ENCODE peak calls at places on chromosomes 12 and 14, in nine cellular contexts. A, P, O, T, H, S, Q, L and I are unnamed samples. For H3K9me2 and H4K20me1, the result is how much of the 10 kb centered on the place peaks cover.

GRCh38 chr12:132557969-132558856 is 52.2 kb downstream of the LRCOL1 start:
- DNase-seq in H (no peak), L (no peak), T (no peak), Q (no peak), P (no peak), A (no peak), O (no peak), S (no peak), I (no peak)

GRCh38 chr14:61326847-61327246 is 5.5 kb downstream of the PRKCH start:
- DNase-seq in A (no peak), H (peak), P (no peak), O (peak), L (no peak), T (peak), S (no peak), Q (peak), I (peak)

GRCh38 chr14:98290596-98290995 is 981.4 kb downstream of the BCL11B start:
- DNase-seq in P (no peak), T (no peak), O (peak), A (no peak), H (no peak), S (no peak), L (no peak), Q (peak), I (no peak)

GRCh38 chr12:130827432-130827831 is 11.6 kb downstream of the STX2 start:
- DNase-seq in H (no peak), Q (peak), P (peak), O (no peak), A (no peak), L (no peak), T (peak), S (no peak), I (no peak)

GRCh38 chr12:18368594-18368993 is 107.3 kb downstream of the PIK3C2G start:
- DNase-seq in L (no peak), P (no peak), A (no peak), H (peak), Q (no peak), S (no peak), T (no peak), O (no peak), I (no peak)

GRCh38 chr12:45183263-45183662 is 32.6 kb upstream of the ANO6 start:
- DNase-seq in S (no peak), P (peak), Q (peak), L (no peak), H (peak), A (peak), T (no peak), O (peak), I (no peak)

GRCh38 chr14:23183479-23183878 is at the start of gene SLC7A8:
- DNase-seq in S (peak), H (no peak), P (no peak), A (peak), T (peak), O (peak), Q (peak), L (no peak), I (peak)

GRCh38 chr12:80044694-80045046 is 54.7 kb upstream of the OTOGL start:
- DNase-seq in O (peak), T (no peak), S (peak), A (no peak), L (no peak), H (no peak), P (no peak), Q (peak), I (no peak)

GRCh38 chr14:59123975-59124374 is 64.5 kb upstream of the DAAM1 start:
- DNase-seq in H (peak), O (peak), L (peak), A (peak), S (no peak), T (peak), Q (peak), P (no peak), I (peak)

GRCh38 chr14:69298131-69299071 is 38.4 kb downstream of the GALNT16 start:
- DNase-seq in O (no peak), P (no peak), H (no peak), L (no peak), A (no peak), Q (no peak), T (no peak), S (no peak), I (no peak)

GRCh38 chr12:27779416-27779815 is 617 bp upstream of the KLHL42 start:
- DNase-seq in P (peak), L (peak), A (peak), T (peak), Q (peak), S (no peak), O (no peak), H (peak), I (peak)

GRCh38 chr14:34537677-34538009 is 1.9 kb downstream of the EAPP start:
- DNase-seq in A (no peak), O (no peak), T (no peak), H (no peak), S (no peak), Q (no peak), P (no peak), L (no peak), I (no peak)

GRCh38 chr12:3718100-3718499 is 34.8 kb downstream of the CRACR2A start:
- DNase-seq in H (no peak), S (no peak), L (no peak), P (no peak), T (no peak), A (no peak), O (no peak), Q (no peak), I (no peak)

GRCh38 chr12:3712209-3712992 is 40.5 kb downstream of the CRACR2A start:
- DNase-seq in Q (no peak), T (no peak), P (no peak), O (no peak), H (no peak), L (no peak), A (no peak), S (no peak), I (no peak)

GRCh38 chr12:3713483-3713882 is 39.4 kb downstream of the CRACR2A start:
- DNase-seq in L (no peak), T (no peak), S (no peak), Q (no peak), H (no peak), A (no peak), O (no peak), P (no peak), I (peak)

GRCh38 chr12:3717283-3717974 is 35.5 kb downstream of the CRACR2A start:
- DNase-seq in P (no peak), Q (no peak), L (no peak), O (no peak), H (no peak), A (no peak), T (peak), S (no peak), I (no peak)

GRCh38 chr12:3715999-3716398 is 36.9 kb downstream of the CRACR2A start:
- DNase-seq in O (no peak), T (no peak), P (no peak), A (no peak), Q (no peak), L (no peak), S (no peak), H (no peak), I (no peak)
- H3K9me2 ChIP-seq in O (under half), T (under half), P (under half), A (under half), Q (under half), L (under half), S (under half), H (under half), I (under half)

GRCh38 chr12:5518584-5519365 is 86.9 kb downstream of the NTF3 start:
- DNase-seq in A (no peak), L (no peak), H (no peak), P (no peak), S (no peak), Q (no peak), T (no peak), O (no peak), I (peak)

GRCh38 chr12:5514545-5514944 is 82.6 kb downstream of the NTF3 start:
- DNase-seq in Q (no peak), L (no peak), S (no peak), T (no peak), O (no peak), P (no peak), H (no peak), A (no peak), I (no peak)

GRCh38 chr12:5516371-5516770 is 84.5 kb downstream of the NTF3 start:
- DNase-seq in O (no peak), H (no peak), Q (no peak), P (no peak), T (no peak), A (no peak), S (no peak), L (no peak), I (no peak)

GRCh38 chr12:5515458-5515857 is 83.5 kb downstream of the NTF3 start:
- DNase-seq in T (no peak), S (no peak), P (no peak), L (no peak), H (no peak), A (no peak), O (no peak), Q (no peak), I (no peak)

GRCh38 chr12:5516781-5517180 is 84.9 kb downstream of the NTF3 start:
- DNase-seq in T (no peak), Q (no peak), O (no peak), A (no peak), S (no peak), P (no peak), L (no peak), H (no peak), I (peak)
- H3K27ac ChIP-seq in T (no peak), Q (no peak), O (no peak), A (no peak), S (no peak), P (no peak), L (no peak), H (no peak), I (no peak)

DNA sequence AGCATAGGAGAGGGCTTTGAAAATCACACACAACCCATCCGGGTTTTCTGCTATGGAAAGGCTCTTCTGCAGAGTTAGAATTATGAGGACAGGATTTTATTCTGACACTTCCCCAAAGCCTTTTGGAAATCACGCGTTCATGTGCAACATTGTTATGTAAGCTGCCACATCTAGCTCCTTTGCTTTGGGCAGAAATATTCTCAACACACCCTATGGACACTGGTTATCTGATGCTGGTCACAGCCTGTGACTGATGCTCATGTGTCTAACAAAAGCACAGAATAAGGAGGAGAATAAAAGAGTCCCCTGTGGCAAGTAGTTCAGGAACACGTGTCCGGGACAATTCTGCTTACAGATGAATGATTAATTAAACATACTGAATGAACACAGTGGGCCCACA is 22.1 kb downstream of the FOXN3 start:
- DNase-seq in S (no peak), A (no peak), O (no peak), L (no peak), T (no peak), Q (no peak), P (no peak), H (no peak), I (no peak)
- H4K20me1 ChIP-seq in S (under half), A (under half), O (under half), L (under half), T (half or more), Q (under half), P (under half), H (under half), I (half or more)

GRCh38 chr14:75123991-75124390 is 2.9 kb downstream of the NEK9 start:
- DNase-seq in T (peak), L (no peak), H (peak), A (no peak), O (peak), S (peak), P (no peak), Q (peak), I (no peak)
- H3K9me2 ChIP-seq in T (under half), L (under half), H (under half), A (under half), O (under half), S (under half), P (under half), Q (under half), I (under half)

DNA sequence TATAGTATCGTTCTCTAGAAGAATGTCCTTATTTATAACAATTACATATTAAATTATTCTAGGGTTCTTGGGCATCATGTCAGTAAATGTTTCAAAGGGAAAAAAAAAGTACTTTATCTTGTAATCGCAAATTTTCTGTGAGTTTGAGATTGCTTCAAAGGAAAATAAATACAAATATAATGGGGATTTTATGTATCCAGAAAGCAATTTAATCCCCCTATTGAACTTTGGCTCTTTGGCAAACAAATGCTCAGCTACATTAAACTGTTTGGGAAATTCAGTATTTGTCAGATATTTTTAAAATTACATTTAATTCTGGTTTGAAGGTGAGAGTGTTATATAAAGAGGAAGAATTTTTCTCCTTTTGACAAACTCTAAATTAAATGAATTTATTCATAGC is 8.0 kb downstream of the ACSS3 start:
- DNase-seq in L (no peak), O (no peak), T (no peak), P (no peak), A (no peak), H (no peak), Q (no peak), S (no peak), I (no peak)
- H3K27ac ChIP-seq in L (no peak), O (no peak), T (peak), P (no peak), A (no peak), H (no peak), Q (no peak), S (no peak), I (no peak)